ENCODE peak calls at places on chromosomes 13 and 19, in four cellular contexts. Z is psoas muscle; D is hippocampal formation; B is stimulated activated CD8-positive, alpha-beta memory T cell treated with anti-CD3 and anti-CD28 coated beads, Interleukin-7, amount 100 ng/mL, for 48 hours. T is an unnamed sample.

GRCh38 chr13:29527916-29528315 is 67.6 kb downstream of the SLC7A1 start:
- DNase-seq in D (no peak), Z (no peak), B (no peak), T (no peak)

GRCh38 chr19:38977445-38978314 is 2.1 kb upstream of the FBXO17 start:
- DNase-seq in B (peak; percentile 54), Z (no peak), D (no peak), T (no peak)

GRCh38 chr19:41323023-41323422 is 13.1 kb downstream of the CCDC97 start:
- DNase-seq in D (no peak), Z (peak; percentile 80), B (no peak), T (no peak)

GRCh38 chr19:54002495-54003315 is 11.3 kb downstream of the CACNG6 start:
- DNase-seq in B (no peak), D (no peak), Z (no peak), T (no peak)

GRCh38 chr19:37227996-37228395 is 10.0 kb downstream of the ZNF383 start:
- DNase-seq in D (no peak), B (no peak), Z (no peak), T (no peak)

GRCh38 chr13:34462843-34463242 is 479.2 kb upstream of the NBEA start:
- DNase-seq in B (no peak), Z (no peak), D (no peak), T (no peak)

GRCh38 chr13:31733066-31733465 is 6.3 kb upstream of the RXFP2 start:
- DNase-seq in B (no peak), D (no peak), Z (no peak), T (no peak)

GRCh38 chr19:2594319-2594718 is 108.2 kb downstream of the GNG7 start:
- DNase-seq in B (no peak), D (no peak), Z (no peak), T (no peak)

GRCh38 chr13:21849323-21849722 is 178.4 kb downstream of the FGF9 start:
- DNase-seq in Z (no peak), B (no peak), D (no peak), T (peak; percentile 22)

GRCh38 chr13:95784161-95784880 is 107.4 kb downstream of the DNAJC3 start:
- DNase-seq in D (no peak), Z (no peak), B (no peak), T (no peak)

GRCh38 chr19:29806098-29806866 is 5.5 kb upstream of the CCNE1 start:
- DNase-seq in D (no peak), B (no peak), Z (peak; percentile 72), T (no peak)

GRCh38 chr13:75812751-75813181 is 176.6 kb downstream of the LMO7 start:
- DNase-seq in D (no peak), Z (no peak), B (no peak), T (no peak)

GRCh38 chr13:61795580-61795979 is 379.9 kb upstream of the PCDH20 start:
- DNase-seq in D (no peak), B (no peak), Z (no peak), T (no peak)

GRCh38 chr13:110294146-110294545 is 12.8 kb downstream of the COL4A1 start:
- DNase-seq in Z (no peak), D (no peak), B (no peak), T (no peak)

GRCh38 chr13:112248909-112249592 is 127.1 kb upstream of the SPACA7 start:
- DNase-seq in Z (no peak), D (no peak), B (no peak), T (no peak)

GRCh38 chr19:35905178-35905727 is 2.8 kb downstream of the TYROBP start:
- DNase-seq in Z (no peak), D (no peak), B (no peak), T (no peak)

GRCh38 chr19:27392027-27392632 is 1820.8 kb downstream of the UQCRFS1 start:
- DNase-seq in Z (peak; percentile 10), D (no peak), B (no peak), T (no peak)

GRCh38 chr13:97194473-97194872 is 27.7 kb upstream of the MBNL2 start:
- DNase-seq in D (no peak), Z (no peak), B (no peak), T (no peak)